ENCODE peak calls at places on chromosomes 13 and 19, in seven cellular contexts. One of them, this sample, is unnamed.

GRCh38 chr13:97901716-97902115 is 51.8 kb upstream of the IPO5 start:
- DNase-seq in anterior cingulate cortex: no peak
- DNase-seq in NCI-H1105: no peak
- DNase-seq in T1000: no peak
- DNase-seq in pons: no peak
- DNase-seq in T follicular helper cell: no peak
- DNase-seq in NCI-H1092 treated with DMSO at 0.1 percent for 48 hours: no peak
- DNase-seq in this sample: no peak

GRCh38 chr13:66859934-66860867 is 369.9 kb downstream of the PCDH9 start:
- DNase-seq in anterior cingulate cortex: no peak
- DNase-seq in NCI-H1105: no peak
- DNase-seq in T1000: no peak
- DNase-seq in pons: peak; percentile 57
- DNase-seq in T follicular helper cell: no peak
- DNase-seq in NCI-H1092 treated with DMSO at 0.1 percent for 48 hours: peak; percentile 39
- DNase-seq in this sample: no peak

GRCh38 chr13:51844862-51845573 is at the start of gene TMEM272:
- DNase-seq in anterior cingulate cortex: peak; percentile 25
- DNase-seq in NCI-H1105: no peak
- DNase-seq in T1000: no peak
- DNase-seq in pons: peak; percentile 30
- DNase-seq in T follicular helper cell: peak; percentile 20
- DNase-seq in NCI-H1092 treated with DMSO at 0.1 percent for 48 hours: peak; percentile 31
- DNase-seq in this sample: peak; percentile 51

GRCh38 chr19:40716031-40716654 is 543 bp downstream of the COQ8B start:
- DNase-seq in anterior cingulate cortex: no peak
- DNase-seq in NCI-H1105: no peak
- DNase-seq in T1000: peak; percentile 84
- DNase-seq in pons: no peak
- DNase-seq in T follicular helper cell: peak; percentile 54
- DNase-seq in NCI-H1092 treated with DMSO at 0.1 percent for 48 hours: no peak
- DNase-seq in this sample: peak; percentile 92

GRCh38 chr13:46295531-46296464 is 84.1 kb downstream of the LRRC63 start:
- DNase-seq in anterior cingulate cortex: peak; percentile 6
- DNase-seq in NCI-H1105: no peak
- DNase-seq in T1000: no peak
- DNase-seq in pons: peak; percentile 77
- DNase-seq in T follicular helper cell: peak; percentile 65
- DNase-seq in NCI-H1092 treated with DMSO at 0.1 percent for 48 hours: no peak
- DNase-seq in this sample: peak; percentile 90

GRCh38 chr19:3823345-3823704 is 37.1 kb upstream of the MATK start:
- DNase-seq in anterior cingulate cortex: no peak
- DNase-seq in NCI-H1105: no peak
- DNase-seq in T1000: no peak
- DNase-seq in pons: no peak
- DNase-seq in T follicular helper cell: no peak
- DNase-seq in NCI-H1092 treated with DMSO at 0.1 percent for 48 hours: no peak
- DNase-seq in this sample: no peak

GRCh38 chr19:41795031-41795461 is 1.3 kb upstream of the CEACAM3 start:
- DNase-seq in anterior cingulate cortex: no peak
- DNase-seq in NCI-H1105: peak; percentile 64
- DNase-seq in T1000: no peak
- DNase-seq in pons: peak; percentile 25
- DNase-seq in T follicular helper cell: peak; percentile 48
- DNase-seq in NCI-H1092 treated with DMSO at 0.1 percent for 48 hours: peak; percentile 71
- DNase-seq in this sample: peak; percentile 39

GRCh38 chr13:67231481-67231940 is 1.4 kb upstream of the PCDH9 start:
- DNase-seq in anterior cingulate cortex: no peak
- DNase-seq in NCI-H1105: no peak
- DNase-seq in T1000: no peak
- DNase-seq in pons: peak; percentile 46
- DNase-seq in T follicular helper cell: no peak
- DNase-seq in NCI-H1092 treated with DMSO at 0.1 percent for 48 hours: peak; percentile 42
- DNase-seq in this sample: no peak

GRCh38 chr19:13103961-13104847 is 1.5 kb upstream of the LYL1 start:
- DNase-seq in anterior cingulate cortex: peak; percentile 67
- DNase-seq in NCI-H1105: no peak
- DNase-seq in T1000: no peak
- DNase-seq in pons: no peak
- DNase-seq in T follicular helper cell: no peak
- DNase-seq in NCI-H1092 treated with DMSO at 0.1 percent for 48 hours: no peak
- DNase-seq in this sample: no peak

GRCh38 chr19:35899547-35900214 is 659 bp downstream of the NFKBID start:
- DNase-seq in anterior cingulate cortex: peak; percentile 73
- DNase-seq in NCI-H1105: peak; percentile 83
- DNase-seq in T1000: peak; percentile 37
- DNase-seq in pons: peak; percentile 64
- DNase-seq in T follicular helper cell: peak; percentile 84
- DNase-seq in NCI-H1092 treated with DMSO at 0.1 percent for 48 hours: peak; percentile 8
- DNase-seq in this sample: peak; percentile 83

GRCh38 chr13:88979465-88980180 is 1308.5 kb downstream of the SLITRK5 start:
- DNase-seq in anterior cingulate cortex: no peak
- DNase-seq in NCI-H1105: no peak
- DNase-seq in T1000: no peak
- DNase-seq in pons: peak; percentile 4
- DNase-seq in T follicular helper cell: no peak
- DNase-seq in NCI-H1092 treated with DMSO at 0.1 percent for 48 hours: peak; percentile 27
- DNase-seq in this sample: no peak

GRCh38 chr13:79688741-79689140 is 207.8 kb downstream of the NDFIP2 start:
- DNase-seq in anterior cingulate cortex: no peak
- DNase-seq in NCI-H1105: no peak
- DNase-seq in T1000: no peak
- DNase-seq in pons: no peak
- DNase-seq in T follicular helper cell: no peak
- DNase-seq in NCI-H1092 treated with DMSO at 0.1 percent for 48 hours: no peak
- DNase-seq in this sample: no peak

GRCh38 chr13:40624338-40624737 is 42.1 kb downstream of the FOXO1 start:
- DNase-seq in anterior cingulate cortex: no peak
- DNase-seq in NCI-H1105: no peak
- DNase-seq in T1000: no peak
- DNase-seq in pons: no peak
- DNase-seq in T follicular helper cell: no peak
- DNase-seq in NCI-H1092 treated with DMSO at 0.1 percent for 48 hours: no peak
- DNase-seq in this sample: peak; percentile 18

GRCh38 chr13:71674776-71675352 is 192.1 kb downstream of the DACH1 start:
- DNase-seq in anterior cingulate cortex: no peak
- DNase-seq in NCI-H1105: no peak
- DNase-seq in T1000: no peak
- DNase-seq in pons: no peak
- DNase-seq in T follicular helper cell: no peak
- DNase-seq in NCI-H1092 treated with DMSO at 0.1 percent for 48 hours: no peak
- DNase-seq in this sample: no peak

GRCh38 chr13:23427342-23428182 is 5.9 kb downstream of the SACS start:
- DNase-seq in anterior cingulate cortex: no peak
- DNase-seq in NCI-H1105: no peak
- DNase-seq in T1000: no peak
- DNase-seq in pons: no peak
- DNase-seq in T follicular helper cell: no peak
- DNase-seq in NCI-H1092 treated with DMSO at 0.1 percent for 48 hours: no peak
- DNase-seq in this sample: peak; percentile 91